ENCODE peak calls at places on chromosomes 6 and 20, in eight cellular contexts. Q, W, T, L, I, J, D and K are unnamed samples.

GRCh38 chr6:5522147-5522546 is 260.8 kb downstream of the FARS2 start:
- DNase-seq in W (no peak), J (no peak), T (no peak), L (no peak), I (no peak), D (no peak), Q (no peak), K (no peak)

GRCh38 chr6:33689148-33689494 is 22.4 kb downstream of the UQCC2 start:
- DNase-seq in W (no peak), J (no peak), D (no peak), I (no peak), Q (no peak), T (no peak), L (no peak), K (no peak)

GRCh38 chr20:33725607-33726264 is 5.6 kb upstream of the PXMP4 start:
- DNase-seq in T (no peak), Q (no peak), D (no peak), L (no peak), W (no peak), J (no peak), I (no peak), K (no peak)

GRCh38 chr6:135667694-135668455 is 170.3 kb upstream of the AHI1 start:
- DNase-seq in I (no peak), W (peak; percentile 59), L (no peak), D (peak; percentile 58), Q (no peak), T (no peak), J (peak; percentile 75), K (no peak)

GRCh38 chr6:63560806-63561672 is 11.2 kb upstream of the LOC128125822 start:
- DNase-seq in D (no peak), L (peak; percentile 29), Q (no peak), W (no peak), J (no peak), T (no peak), I (no peak), K (no peak)

GRCh38 chr6:37074053-37074827 is 68.8 kb downstream of the FGD2 start:
- DNase-seq in T (no peak), I (no peak), L (no peak), J (no peak), Q (no peak), D (no peak), W (no peak), K (no peak)

GRCh38 chr20:44494266-44494665 is 18.6 kb downstream of the TTPAL start:
- DNase-seq in L (peak; percentile 6), I (no peak), Q (no peak), W (no peak), T (no peak), J (no peak), D (no peak), K (no peak)

GRCh38 chr6:170134077-170135040 is 156.5 kb downstream of the DLL1 start:
- DNase-seq in I (no peak), Q (no peak), J (no peak), L (no peak), W (peak; percentile 57), D (peak; percentile 32), T (peak; percentile 61), K (no peak)

GRCh38 chr20:38635721-38636285 is 34.2 kb downstream of the ARHGAP40 start:
- DNase-seq in I (no peak), D (no peak), J (no peak), Q (no peak), W (no peak), T (no peak), L (no peak), K (no peak)

GRCh38 chr20:6395695-6396094 is 272.9 kb upstream of the FERMT1 start:
- DNase-seq in D (no peak), W (no peak), T (no peak), I (no peak), J (no peak), Q (no peak), L (peak; percentile 80), K (no peak)

GRCh38 chr6:44464527-44465310 is 77.2 kb downstream of the CDC5L start:
- DNase-seq in T (no peak), I (no peak), W (peak; percentile 80), L (peak; percentile 37), D (no peak), J (no peak), Q (no peak), K (no peak)

GRCh38 chr6:149166324-149166723 is 151.2 kb upstream of the TAB2 start:
- DNase-seq in W (no peak), D (no peak), J (no peak), L (peak; percentile 4), I (no peak), Q (no peak), T (no peak), K (no peak)